ENCODE peak calls at places on chromosomes 4 and X, in five cellular contexts. W, N, I, Y and Z are unnamed samples.

GRCh38 chr4:105306158-105306781 is 159.6 kb downstream of the TET2 start:
- DNase-seq in W (no peak), N (no peak), I (no peak), Y (peak), Z (peak)

GRCh38 chr4:160233141-160233540 is 1130.3 kb downstream of the RAPGEF2 start:
- DNase-seq in W (no peak), N (no peak), I (no peak), Y (peak), Z (no peak)

GRCh38 chrX:118745570-118745969 is 18.2 kb downstream of the IL13RA1 start:
- DNase-seq in W (peak), N (no peak), I (no peak), Y (peak), Z (peak)

GRCh38 chr4:80091184-80091583 is 18.2 kb upstream of the ANTXR2 start:
- DNase-seq in W (peak), N (no peak), I (no peak), Y (no peak), Z (no peak)

GRCh38 chr4:130333241-130333759 is 1237.3 kb downstream of the C4orf33 start:
- DNase-seq in W (no peak), N (no peak), I (no peak), Y (no peak), Z (no peak)

GRCh38 chrX:20267924-20268701 is 1.4 kb upstream of the RPS6KA3 start:
- DNase-seq in W (peak), N (no peak), I (peak), Y (no peak), Z (peak)

GRCh38 chrX:155028749-155029360 is 2.2 kb downstream of the FUNDC2 start:
- DNase-seq in W (peak), N (peak), I (no peak), Y (peak), Z (no peak)

GRCh38 chr4:188282620-188283232 is 143.5 kb downstream of the TRIML1 start:
- DNase-seq in W (no peak), N (no peak), I (peak), Y (no peak), Z (no peak)

GRCh38 chrX:145919400-145919799 is 101.8 kb downstream of the SLITRK2 start:
- DNase-seq in W (no peak), N (no peak), I (no peak), Y (no peak), Z (no peak)

GRCh38 chr4:57137261-57137660 is 27.1 kb upstream of the IGFBP7 start:
- DNase-seq in W (peak), N (no peak), I (no peak), Y (peak), Z (no peak)

GRCh38 chr4:72383439-72383838 is 185.6 kb downstream of the ADAMTS3 start:
- DNase-seq in W (peak), N (no peak), I (no peak), Y (no peak), Z (no peak)

GRCh38 chr4:181647396-181648107 is 595.6 kb upstream of the TENM3 start:
- DNase-seq in W (peak), N (no peak), I (no peak), Y (no peak), Z (no peak)

GRCh38 chrX:44451056-44451455 is 91.6 kb downstream of the FUNDC1 start:
- DNase-seq in W (no peak), N (no peak), I (no peak), Y (no peak), Z (peak)

GRCh38 chrX:17082831-17083230 is 136.4 kb downstream of the REPS2 start:
- DNase-seq in W (peak), N (no peak), I (no peak), Y (peak), Z (peak)

GRCh38 chr4:78954048-78954666 is 14.9 kb upstream of the PAQR3 start:
- DNase-seq in W (peak), N (no peak), I (no peak), Y (peak), Z (peak)

GRCh38 chr4:68182382-68182820 is 52.7 kb upstream of the TMPRSS11F start:
- DNase-seq in W (no peak), N (no peak), I (peak), Y (no peak), Z (no peak)

GRCh38 chrX:48493890-48494364 is 14.9 kb upstream of the PORCN start:
- DNase-seq in W (peak), N (no peak), I (no peak), Y (no peak), Z (peak)